ENCODE peak calls at places on chromosomes 2 and 18, in seven cellular contexts. F, V, A, I, M, Q and D are unnamed samples.
A peak's percentile ranks its signal among the peaks of the same experiment; 100 is the strongest.

GRCh38 chr2:136238214-136238551 is 120.2 kb upstream of the CXCR4 start:
- DNase-seq in F (peak; percentile 72), V (peak; percentile 58), A (no peak), I (no peak), M (no peak), Q (no peak), D (no peak)

GRCh38 chr2:190786404-190787166 is 94.0 kb upstream of the GLS start:
- DNase-seq in F (no peak), V (peak; percentile 29), A (no peak), I (peak; percentile 22), M (no peak), Q (no peak), D (no peak)

GRCh38 chr2:47724221-47724981 is 58.5 kb upstream of the MSH6 start:
- DNase-seq in F (peak; percentile 4), V (peak; percentile 22), A (peak; percentile 51), I (no peak), M (peak; percentile 34), Q (peak; percentile 96), D (peak; percentile 96)

GRCh38 chr2:238107525-238108422 is 7.6 kb downstream of the ESPNL start:
- DNase-seq in F (no peak), V (no peak), A (peak; percentile 52), I (peak; percentile 28), M (peak; percentile 50), Q (peak; percentile 89), D (peak; percentile 73)

GRCh38 chr2:68722712-68723111 is 11.9 kb upstream of the ARHGAP25 start:
- DNase-seq in F (no peak), V (no peak), A (peak; percentile 64), I (no peak), M (peak; percentile 54), Q (no peak), D (no peak)

GRCh38 chr2:121529439-121530209 is 1.1 kb upstream of the RNU4ATAC start:
- DNase-seq in F (peak; percentile 45), V (peak; percentile 68), A (no peak), I (peak; percentile 65), M (peak; percentile 88), Q (no peak), D (no peak)

GRCh38 chr18:62606106-62606505 is 83.3 kb downstream of the ZCCHC2 start:
- DNase-seq in F (no peak), V (peak; percentile 11), A (no peak), I (no peak), M (no peak), Q (no peak), D (no peak)

GRCh38 chr2:206368933-206369569 is 74.3 kb upstream of the ADAM23 start:
- DNase-seq in F (no peak), V (no peak), A (no peak), I (no peak), M (peak; percentile 27), Q (peak; percentile 7), D (no peak)

GRCh38 chr18:76130845-76131244 is 364.2 kb downstream of the ZNF516 start:
- DNase-seq in F (peak; percentile 98), V (no peak), A (no peak), I (no peak), M (no peak), Q (no peak), D (no peak)

GRCh38 chr2:168583710-168584521 is 127.8 kb downstream of the CERS6 start:
- DNase-seq in F (peak; percentile 87), V (peak; percentile 75), A (no peak), I (no peak), M (no peak), Q (peak; percentile 33), D (no peak)

DNA sequence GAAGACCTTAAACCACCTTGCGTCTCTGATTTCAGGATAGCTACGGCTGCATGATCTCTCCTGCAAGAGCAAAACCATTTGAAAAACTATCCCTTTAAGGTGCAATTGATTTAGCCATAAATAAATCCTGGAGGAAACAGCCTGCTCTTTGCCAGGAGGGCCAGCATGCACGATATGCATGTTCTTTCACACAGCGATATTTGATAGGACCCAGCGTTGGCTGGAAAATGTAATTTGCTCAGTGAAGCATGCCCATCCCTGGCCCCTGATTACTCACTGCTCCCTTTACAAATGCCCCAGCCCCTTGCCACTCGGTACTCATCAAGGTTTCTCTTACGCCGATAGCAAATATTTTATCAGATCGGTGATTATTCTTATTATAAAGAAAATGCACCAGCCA is 315.4 kb downstream of the CDH2 start:
- DNase-seq in F (no peak), V (no peak), A (no peak), I (no peak), M (no peak), Q (no peak), D (no peak)
- TF ChIP-seq CTCF in F (no peak), V (no peak), A (no peak), I (no peak), M (no peak), Q (no peak), D (no peak)

DNA sequence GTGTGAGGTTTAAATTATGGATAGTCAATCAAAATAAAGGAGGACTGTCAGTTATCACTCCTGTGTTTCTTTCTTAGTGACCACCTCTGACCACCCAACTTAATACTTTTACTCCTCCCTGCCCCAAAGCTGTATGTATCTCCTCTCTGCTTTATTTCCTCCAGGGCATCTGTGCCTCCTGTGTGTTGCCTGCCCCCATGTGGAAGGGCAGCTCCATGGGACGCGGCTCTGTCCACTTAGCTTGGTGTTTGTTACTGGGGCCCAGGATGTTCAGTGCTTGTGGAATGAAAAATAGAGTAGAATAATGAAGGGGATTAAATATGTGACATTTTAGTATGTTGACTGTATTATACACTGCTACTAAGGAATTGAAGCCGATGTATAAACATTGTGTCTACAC is 9.8 kb downstream of the ACP1 start:
- DNase-seq in F (no peak), V (no peak), A (no peak), I (no peak), M (no peak), Q (no peak), D (no peak)
- TF ChIP-seq CTCF in F (no peak), V (no peak), A (peak; percentile 53), I (no peak), M (peak; percentile 10), Q (no peak), D (no peak)

DNA sequence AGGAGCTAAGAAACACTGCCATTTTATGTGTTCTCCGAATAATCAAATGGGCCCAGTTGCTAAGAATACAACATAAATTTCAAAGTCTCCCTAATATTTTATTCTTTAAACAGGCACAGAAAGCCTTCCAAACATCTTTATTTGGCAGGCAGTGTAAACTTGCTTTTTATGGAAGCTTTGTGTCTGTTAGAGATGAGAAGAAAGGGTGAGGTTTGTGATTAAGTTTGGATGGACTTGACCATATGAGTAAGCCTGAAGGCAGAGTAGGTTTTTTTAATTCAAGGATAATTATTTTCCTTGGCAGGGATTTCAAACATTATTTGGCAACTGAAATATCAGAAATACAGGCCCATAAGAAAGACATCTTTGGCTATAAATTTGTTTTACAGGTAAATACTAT is 62.9 kb downstream of the COX7A2L start:
- DNase-seq in F (peak; percentile 6), V (peak; percentile 58), A (no peak), I (no peak), M (no peak), Q (no peak), D (no peak)
- TF ChIP-seq CTCF in F (no peak), V (no peak), A (no peak), I (no peak), M (no peak), Q (no peak), D (no peak)

DNA sequence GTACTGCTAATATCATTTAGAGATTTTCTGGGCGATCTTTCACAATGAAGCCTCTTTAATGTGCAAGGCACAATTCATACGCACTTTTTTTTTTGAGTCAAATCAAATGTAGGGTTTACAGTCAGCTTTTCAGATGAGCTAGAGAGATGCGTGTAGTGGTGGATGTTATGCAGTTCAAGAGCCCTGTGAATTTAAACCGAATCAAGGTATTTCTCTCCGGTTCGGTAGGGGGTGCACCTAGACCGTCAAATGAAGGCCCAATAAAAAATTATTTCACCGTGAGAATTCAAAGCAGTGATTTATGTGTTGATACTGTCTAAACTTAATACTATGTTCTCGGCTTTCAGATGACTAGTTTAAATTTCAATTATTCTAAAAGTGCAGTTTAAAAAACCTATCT is 1.1 kb downstream of the PTH2R start:
- DNase-seq in F (no peak), V (peak; percentile 3), A (peak; percentile 69), I (no peak), M (no peak), Q (peak; percentile 27), D (no peak)
- TF ChIP-seq CTCF in F (peak; percentile 27), V (peak; percentile 17), A (peak; percentile 79), I (peak; percentile 19), M (no peak), Q (peak; percentile 32), D (peak; percentile 25)